ENCODE peak calls at places on chromosomes 2 and 18, in eight cellular contexts. H is NCI-H526 treated with DMSO at 0.1 percent for 48 hours; Y is CMK; P is effector memory CD8-positive, alpha-beta T cell; N is GM20000; F is nucleus accumbens; Z is nephron progenitor cell; U is stimulated activated CD4-positive, alpha-beta T cell treated with anti-CD3 and anti-CD28 coated beads, Interleukin-15, amount 100 ng/mL, for 1 hour. C is an unnamed sample.

GRCh38 chr18:45398448-45398847 is 216.8 kb upstream of the SLC14A2 start:
- DNase-seq in Y (no peak), U (no peak), H (no peak), N (no peak), P (no peak), F (no peak), Z (no peak), C (no peak)

GRCh38 chr2:143475131-143475784 is 346.0 kb downstream of the ARHGAP15 start:
- DNase-seq in H (no peak), U (no peak), P (no peak), F (no peak), N (no peak), Y (no peak), Z (no peak), C (no peak)

GRCh38 chr18:13573750-13574149 is 152.6 kb downstream of the FAM210A start:
- DNase-seq in U (no peak), N (no peak), H (no peak), Y (no peak), F (no peak), Z (no peak), P (no peak), C (no peak)

GRCh38 chr2:98334439-98335078 is 11.7 kb upstream of the CNGA3 start:
- DNase-seq in N (no peak), F (no peak), Y (no peak), Z (no peak), H (peak; percentile 95), U (no peak), P (no peak), C (no peak)

GRCh38 chr18:52435301-52435700 is 95.3 kb downstream of the DCC start:
- DNase-seq in P (no peak), U (no peak), N (no peak), Z (no peak), H (no peak), Y (no peak), F (no peak), C (no peak)

GRCh38 chr2:175742367-175742766 is 259.7 kb downstream of the LNPK start:
- DNase-seq in Z (no peak), Y (no peak), P (no peak), U (no peak), N (no peak), F (no peak), H (no peak), C (no peak)

GRCh38 chr2:241894056-241894641 is 24.6 kb downstream of the RTP5 start:
- DNase-seq in H (no peak), P (no peak), Y (no peak), U (no peak), F (no peak), Z (no peak), N (no peak), C (no peak)

GRCh38 chr2:77228379-77228778 is 293.8 kb downstream of the LRRTM4 start:
- DNase-seq in Y (no peak), H (no peak), F (no peak), U (no peak), Z (no peak), P (no peak), N (no peak), C (no peak)

GRCh38 chr2:152097291-152098032 is 1.4 kb downstream of the CACNB4 start:
- DNase-seq in H (no peak), Z (no peak), F (no peak), U (no peak), Y (no peak), N (no peak), P (no peak), C (no peak)

GRCh38 chr18:49013961-49014604 is 63.3 kb upstream of the SMAD7 start:
- DNase-seq in U (no peak), N (no peak), Y (no peak), F (no peak), P (no peak), Z (no peak), H (no peak), C (peak; percentile 38)

GRCh38 chr2:236575501-236575900 is 5.9 kb downstream of the ACKR3 start:
- DNase-seq in N (no peak), Z (no peak), U (no peak), H (no peak), F (no peak), Y (no peak), P (no peak), C (no peak)

GRCh38 chr18:76613058-76613457 is 118.0 kb upstream of the ZNF516 start:
- DNase-seq in N (no peak), Z (no peak), F (no peak), P (no peak), Y (no peak), U (no peak), H (no peak), C (no peak)

GRCh38 chr18:74950479-74950878 is 258.5 kb downstream of the PTGR3 start:
- DNase-seq in U (no peak), N (no peak), H (no peak), P (no peak), Y (no peak), F (no peak), Z (no peak), C (no peak)

GRCh38 chr18:34942975-34943374 is 98.2 kb upstream of the MAPRE2 start:
- DNase-seq in P (no peak), N (no peak), H (no peak), U (no peak), Y (no peak), Z (no peak), F (no peak), C (no peak)